ENCODE peak calls at places on chromosomes 3 and 15, in six cellular contexts. O, H, F, Y, U and K are unnamed samples.

GRCh38 chr3:43194490-43195115 is 88.7 kb upstream of the POMGNT2 start:
- DNase-seq in U (no peak), H (no peak), F (no peak), O (no peak), Y (no peak), K (no peak)

GRCh38 chr3:42349765-42350594 is 60.4 kb downstream of the LYZL4 start:
- DNase-seq in F (peak), U (no peak), H (no peak), O (no peak), Y (no peak), K (no peak)

GRCh38 chr3:46442591-46443530 is 21.8 kb downstream of the LTF start:
- DNase-seq in U (no peak), H (no peak), O (peak), Y (peak), F (no peak), K (peak)

GRCh38 chr3:79419222-79419621 is 348.6 kb downstream of the ROBO1 start:
- DNase-seq in O (no peak), Y (no peak), U (no peak), F (no peak), H (no peak), K (no peak)

GRCh38 chr3:175075269-175075668 is 216.1 kb downstream of the NAALADL2 start:
- DNase-seq in U (no peak), H (no peak), O (no peak), F (no peak), Y (no peak), K (no peak)

GRCh38 chr15:51311510-51311909 is 26.9 kb downstream of the CYP19A1 start:
- DNase-seq in U (no peak), H (no peak), Y (no peak), O (no peak), F (no peak), K (no peak)

GRCh38 chr3:36227982-36228381 is 152.3 kb upstream of the STAC start:
- DNase-seq in O (no peak), F (no peak), U (no peak), Y (no peak), H (no peak), K (no peak)

GRCh38 chr3:110965976-110966375 is 105.6 kb upstream of the NECTIN3 start:
- DNase-seq in H (no peak), F (no peak), U (no peak), O (no peak), Y (no peak), K (no peak)

GRCh38 chr3:4852780-4853748 is 126.2 kb upstream of the BHLHE40 start:
- DNase-seq in Y (no peak), F (no peak), U (no peak), O (no peak), H (no peak), K (no peak)

GRCh38 chr3:103083848-103084631 is 649.2 kb downstream of the ZPLD1 start:
- DNase-seq in Y (no peak), F (no peak), H (no peak), O (no peak), U (no peak), K (no peak)

GRCh38 chr15:67839358-67839928 is 402 bp downstream of the RNU6-1 start:
- DNase-seq in Y (peak), O (peak), F (peak), U (peak), H (peak), K (peak)

GRCh38 chr3:159911011-159911663 is 77.5 kb upstream of the IL12A start:
- DNase-seq in F (no peak), Y (no peak), O (no peak), U (no peak), H (no peak), K (no peak)

GRCh38 chr3:46538803-46539442 is 27.2 kb downstream of the LRRC2 start:
- DNase-seq in U (no peak), H (no peak), F (no peak), Y (no peak), O (no peak), K (peak)

GRCh38 chr15:41882689-41883483 is 11.0 kb downstream of the SPTBN5 start:
- DNase-seq in Y (no peak), H (no peak), O (no peak), F (no peak), U (no peak), K (peak)

GRCh38 chr3:116102037-116102436 is 343.2 kb downstream of the LSAMP start:
- DNase-seq in O (no peak), H (no peak), U (no peak), F (no peak), Y (no peak), K (no peak)

GRCh38 chr3:72301779-72302178 is 516.8 kb upstream of the PROK2 start:
- DNase-seq in U (no peak), F (no peak), Y (no peak), O (no peak), H (no peak), K (no peak)

GRCh38 chr15:39127925-39128617 is 452.8 kb upstream of the THBS1 start:
- DNase-seq in H (peak), Y (peak), U (peak), O (no peak), F (peak), K (no peak)

GRCh38 chr3:8371085-8371551 is 130.5 kb upstream of the LMCD1 start:
- DNase-seq in Y (peak), U (no peak), F (no peak), O (no peak), H (no peak), K (no peak)

GRCh38 chr3:138332472-138333073 is 2.9 kb upstream of the NME9 start:
- DNase-seq in O (peak), Y (peak), H (peak), U (peak), F (peak), K (no peak)

GRCh38 chr15:67779160-67780111 is 45.9 kb upstream of the SKOR1 start:
- DNase-seq in Y (no peak), F (peak), H (no peak), O (no peak), U (no peak), K (peak)

GRCh38 chr3:14741510-14741909 is 66.6 kb downstream of the C3orf20 start:
- DNase-seq in F (no peak), Y (no peak), H (no peak), O (no peak), U (no peak), K (no peak)

GRCh38 chr3:14740983-14741382 is 66.0 kb downstream of the C3orf20 start:
- DNase-seq in H (no peak), O (no peak), F (no peak), U (no peak), Y (no peak), K (no peak)
- TF ChIP-seq CTCF in H (no peak), O (no peak), F (no peak), U (no peak), Y (no peak), K (no peak)

GRCh38 chr3:196341142-196341541 is 3.0 kb upstream of the TM4SF19 start:
- DNase-seq in U (no peak), Y (no peak), O (no peak), F (no peak), H (no peak), K (peak)
- TF ChIP-seq REST in U (no peak), Y (no peak), O (no peak), F (no peak), H (no peak), K (no peak)

GRCh38 chr3:151067158-151067557 is 18.3 kb upstream of the MED12L start:
- DNase-seq in F (no peak), H (peak), O (no peak), U (no peak), Y (no peak), K (peak)
- TF ChIP-seq CTCF in F (peak), H (peak), O (no peak), U (peak), Y (peak), K (no peak)

DNA sequence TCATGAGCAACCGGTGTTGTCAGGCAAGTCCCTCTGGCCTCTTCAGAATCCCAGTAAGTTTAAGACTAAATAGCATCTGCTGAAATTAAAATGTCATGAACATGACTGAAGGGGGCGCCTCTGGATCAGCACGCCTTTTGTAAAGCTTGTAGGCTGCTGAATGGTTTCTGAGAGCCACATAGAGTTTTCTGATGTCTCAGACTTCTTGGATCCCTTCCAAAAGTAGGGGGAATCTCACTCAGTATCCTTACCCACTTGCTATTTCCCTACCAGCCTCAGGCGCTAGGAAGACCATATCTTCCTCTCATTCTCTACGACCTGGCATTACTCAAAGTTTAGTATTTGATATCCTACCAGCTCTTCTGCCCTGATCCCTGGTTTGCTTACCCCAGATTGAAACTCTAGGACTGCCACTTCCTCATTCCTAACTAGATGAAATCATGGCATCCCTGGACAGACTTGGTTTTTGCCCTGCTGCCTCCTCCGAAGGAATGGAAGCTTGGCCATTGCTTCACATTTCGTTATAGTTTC is 62.7 kb upstream of the CD47 start:
- DNase-seq in H (peak), O (peak), U (no peak), F (peak), Y (no peak), K (peak)
- TF ChIP-seq REST in H (no peak), O (no peak), U (no peak), F (no peak), Y (no peak), K (no peak)

DNA sequence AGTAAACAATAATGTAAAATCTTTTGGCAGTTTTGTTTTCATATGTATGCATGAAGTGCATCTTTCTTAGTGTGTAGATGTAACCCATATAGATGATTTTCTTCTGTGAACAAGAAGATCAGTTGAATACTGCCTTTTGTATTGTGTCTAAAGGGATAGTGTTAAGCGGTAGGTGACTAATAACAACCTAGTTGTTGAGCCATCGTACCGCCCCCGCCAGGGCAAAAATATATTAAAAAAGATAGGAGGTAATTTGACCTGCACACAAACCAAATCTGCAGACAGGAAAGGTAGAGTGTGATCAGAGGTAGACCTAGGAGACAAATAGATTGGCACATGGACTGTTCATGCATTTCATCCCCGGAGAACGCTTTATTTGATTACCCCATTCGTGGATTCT is 3.3 kb upstream of the GMNC start:
- DNase-seq in O (no peak), F (no peak), U (no peak), H (no peak), Y (peak), K (no peak)
- TF ChIP-seq CTCF in O (peak), F (no peak), U (peak), H (peak), Y (no peak), K (no peak)